ENCODE peak calls at places on chromosomes 4 and X, in seven cellular contexts. One of them, this sample, is unnamed. For H3K9me3, the result is how much of the 10 kb centered on the place peaks cover.

GRCh38 chr4:76666940-76667532 is 230.9 kb downstream of the SOWAHB start:
- DNase-seq in heart right ventricle: no peak
- DNase-seq in keratinocyte: no peak
- DNase-seq in fibroblast of lung: no peak
- DNase-seq in neural progenitor cell: no peak
- DNase-seq in breast epithelium: no peak
- DNase-seq in H9: no peak
- DNase-seq in this sample: no peak

GRCh38 chr4:40916880-40917279 is 167.1 kb downstream of the NSUN7 start:
- DNase-seq in breast epithelium: no peak
- DNase-seq in neural progenitor cell: peak
- DNase-seq in H9: peak
- DNase-seq in fibroblast of lung: no peak
- DNase-seq in keratinocyte: no peak
- DNase-seq in heart right ventricle: peak
- DNase-seq in this sample: no peak

GRCh38 chr4:89283226-89283974 is 24.2 kb downstream of the GPRIN3 start:
- DNase-seq in keratinocyte: no peak
- DNase-seq in neural progenitor cell: no peak
- DNase-seq in H9: no peak
- DNase-seq in breast epithelium: no peak
- DNase-seq in heart right ventricle: no peak
- DNase-seq in fibroblast of lung: peak
- DNase-seq in this sample: no peak

GRCh38 chr4:8353912-8354453 is 84.4 kb downstream of the HTRA3 start:
- DNase-seq in H9: no peak
- DNase-seq in neural progenitor cell: no peak
- DNase-seq in keratinocyte: no peak
- DNase-seq in breast epithelium: no peak
- DNase-seq in heart right ventricle: no peak
- DNase-seq in fibroblast of lung: peak
- DNase-seq in this sample: no peak

GRCh38 chrX:9860826-9861225 is 74.6 kb downstream of the SHROOM2 start:
- DNase-seq in keratinocyte: no peak
- DNase-seq in breast epithelium: no peak
- DNase-seq in neural progenitor cell: no peak
- DNase-seq in fibroblast of lung: no peak
- DNase-seq in H9: no peak
- DNase-seq in heart right ventricle: no peak
- DNase-seq in this sample: no peak

GRCh38 chrX:94058728-94059382 is 384.8 kb downstream of the FAM133A start:
- DNase-seq in breast epithelium: no peak
- DNase-seq in H9: peak
- DNase-seq in heart right ventricle: peak
- DNase-seq in neural progenitor cell: peak
- DNase-seq in keratinocyte: no peak
- DNase-seq in fibroblast of lung: no peak
- DNase-seq in this sample: no peak

GRCh38 chrX:106323357-106323756 is 155.3 kb downstream of the PWWP3B start:
- DNase-seq in breast epithelium: no peak
- DNase-seq in H9: no peak
- DNase-seq in neural progenitor cell: no peak
- DNase-seq in heart right ventricle: no peak
- DNase-seq in fibroblast of lung: no peak
- DNase-seq in keratinocyte: no peak
- DNase-seq in this sample: no peak

GRCh38 chrX:129193357-129193756 is 329.9 kb downstream of the SMARCA1 start:
- DNase-seq in breast epithelium: no peak
- DNase-seq in neural progenitor cell: no peak
- DNase-seq in fibroblast of lung: no peak
- DNase-seq in heart right ventricle: peak
- DNase-seq in keratinocyte: no peak
- DNase-seq in H9: no peak
- DNase-seq in this sample: no peak

GRCh38 chrX:19889582-19890342 is 2.4 kb upstream of the SH3KBP1 start:
- DNase-seq in H9: no peak
- DNase-seq in neural progenitor cell: peak
- DNase-seq in keratinocyte: no peak
- DNase-seq in fibroblast of lung: peak
- DNase-seq in heart right ventricle: no peak
- DNase-seq in breast epithelium: no peak
- DNase-seq in this sample: no peak

GRCh38 chr4:96983830-96984229 is 1143.9 kb downstream of the PDHA2 start:
- DNase-seq in fibroblast of lung: no peak
- DNase-seq in breast epithelium: no peak
- DNase-seq in heart right ventricle: no peak
- DNase-seq in neural progenitor cell: no peak
- DNase-seq in keratinocyte: no peak
- DNase-seq in H9: no peak
- DNase-seq in this sample: no peak

GRCh38 chr4:2941138-2942036 is 21.8 kb downstream of the NOP14 start:
- DNase-seq in heart right ventricle: no peak
- DNase-seq in H9: no peak
- DNase-seq in fibroblast of lung: no peak
- DNase-seq in breast epithelium: no peak
- DNase-seq in keratinocyte: no peak
- DNase-seq in neural progenitor cell: no peak
- DNase-seq in this sample: no peak

GRCh38 chrX:111719426-111720210 is 38.6 kb downstream of the ALG13 start:
- DNase-seq in fibroblast of lung: peak
- DNase-seq in neural progenitor cell: no peak
- DNase-seq in keratinocyte: no peak
- DNase-seq in heart right ventricle: no peak
- DNase-seq in H9: no peak
- DNase-seq in breast epithelium: no peak
- DNase-seq in this sample: no peak

GRCh38 chr4:89906787-89907521 is 12.3 kb downstream of the MMRN1 start:
- DNase-seq in breast epithelium: no peak
- DNase-seq in keratinocyte: no peak
- DNase-seq in heart right ventricle: no peak
- DNase-seq in fibroblast of lung: no peak
- DNase-seq in H9: no peak
- DNase-seq in neural progenitor cell: no peak
- DNase-seq in this sample: no peak

GRCh38 chr4:55122235-55122634 is 3.2 kb downstream of the KDR start:
- DNase-seq in breast epithelium: no peak
- DNase-seq in fibroblast of lung: no peak
- DNase-seq in neural progenitor cell: no peak
- DNase-seq in H9: no peak
- DNase-seq in heart right ventricle: no peak
- DNase-seq in keratinocyte: no peak
- DNase-seq in this sample: no peak

GRCh38 chrX:36961590-36961989 is 46.6 kb upstream of the FAM47C start:
- DNase-seq in fibroblast of lung: no peak
- DNase-seq in breast epithelium: no peak
- DNase-seq in H9: peak
- DNase-seq in heart right ventricle: no peak
- DNase-seq in keratinocyte: no peak
- DNase-seq in neural progenitor cell: peak
- DNase-seq in this sample: no peak

GRCh38 chr4:7347981-7348380 is 86.7 kb downstream of the PSAPL1 start:
- DNase-seq in fibroblast of lung: no peak
- DNase-seq in heart right ventricle: no peak
- DNase-seq in keratinocyte: no peak
- DNase-seq in neural progenitor cell: no peak
- DNase-seq in breast epithelium: no peak
- DNase-seq in H9: no peak
- DNase-seq in this sample: no peak

GRCh38 chrX:30865020-30865419 is 24.0 kb downstream of the TAB3 start:
- DNase-seq in fibroblast of lung: no peak
- DNase-seq in keratinocyte: no peak
- DNase-seq in H9: peak
- DNase-seq in neural progenitor cell: peak
- DNase-seq in breast epithelium: no peak
- DNase-seq in heart right ventricle: no peak
- DNase-seq in this sample: no peak

DNA sequence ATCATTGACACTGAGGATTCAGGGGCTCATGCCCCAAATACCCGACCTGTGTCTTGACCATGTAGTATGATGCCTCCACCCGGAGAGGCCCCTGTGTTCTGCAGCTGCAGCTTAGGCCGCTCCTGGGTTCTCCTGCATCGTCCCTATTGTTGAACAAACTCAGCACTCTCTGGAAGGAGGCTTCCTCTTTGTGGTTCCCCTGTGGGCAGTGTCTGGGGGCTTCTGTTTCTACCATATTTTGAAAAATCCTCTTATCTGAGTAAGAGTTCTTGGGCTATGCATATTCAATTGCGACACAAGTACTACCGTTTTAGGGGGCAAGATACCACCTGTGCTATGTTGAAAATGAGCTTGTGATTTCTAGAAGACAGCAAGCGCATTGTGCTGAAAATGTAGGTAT is 276.6 kb downstream of the DHRSX start:
- DNase-seq in H9: no peak
- DNase-seq in fibroblast of lung: no peak
- DNase-seq in breast epithelium: no peak
- DNase-seq in neural progenitor cell: no peak
- DNase-seq in keratinocyte: no peak
- DNase-seq in heart right ventricle: no peak
- DNase-seq in this sample: no peak
- H3K9me3 ChIP-seq in H9: under half
- H3K9me3 ChIP-seq in fibroblast of lung: under half
- H3K9me3 ChIP-seq in breast epithelium: under half
- H3K9me3 ChIP-seq in neural progenitor cell: under half
- H3K9me3 ChIP-seq in keratinocyte: under half
- H3K9me3 ChIP-seq in heart right ventricle: under half
- H3K9me3 ChIP-seq in this sample: under half

GRCh38 chr4:121822796-121823504 is 733 bp downstream of the CCNA2 start:
- DNase-seq in keratinocyte: no peak
- DNase-seq in fibroblast of lung: peak
- DNase-seq in heart right ventricle: peak
- DNase-seq in breast epithelium: no peak
- DNase-seq in H9: peak
- DNase-seq in neural progenitor cell: peak
- DNase-seq in this sample: no peak
- TF ChIP-seq CTCF in keratinocyte: no peak
- TF ChIP-seq CTCF in fibroblast of lung: peak
- TF ChIP-seq CTCF in heart right ventricle: no peak
- TF ChIP-seq CTCF in breast epithelium: no peak
- TF ChIP-seq CTCF in H9: peak
- TF ChIP-seq CTCF in neural progenitor cell: peak
- TF ChIP-seq CTCF in this sample: no peak

DNA sequence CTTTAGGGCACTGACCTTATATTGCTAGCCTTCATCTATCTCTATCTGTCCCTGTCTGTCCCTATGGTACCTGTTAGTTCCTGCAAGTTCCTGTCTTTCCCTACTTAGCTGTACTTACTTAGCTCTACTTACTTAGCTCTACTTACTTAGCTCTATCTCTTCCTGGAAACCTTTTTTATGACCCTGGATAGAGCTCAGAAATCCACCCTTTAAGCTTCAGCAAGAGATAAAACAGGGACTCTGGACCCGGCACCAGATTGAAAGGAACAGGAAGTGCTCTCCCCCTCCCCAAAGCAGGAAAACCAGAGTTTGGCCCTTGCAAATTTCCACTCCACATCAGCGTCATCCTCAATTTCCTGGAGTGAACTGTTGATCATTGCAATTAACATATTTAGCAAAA is 12.3 kb upstream of the IL9R start:
- DNase-seq in neural progenitor cell: no peak
- DNase-seq in heart right ventricle: no peak
- DNase-seq in H9: no peak
- DNase-seq in fibroblast of lung: no peak
- DNase-seq in keratinocyte: no peak
- DNase-seq in breast epithelium: no peak
- DNase-seq in this sample: no peak
- H3K9me3 ChIP-seq in neural progenitor cell: under half
- H3K9me3 ChIP-seq in heart right ventricle: under half
- H3K9me3 ChIP-seq in H9: under half
- H3K9me3 ChIP-seq in fibroblast of lung: under half
- H3K9me3 ChIP-seq in keratinocyte: under half
- H3K9me3 ChIP-seq in breast epithelium: under half
- H3K9me3 ChIP-seq in this sample: under half

GRCh38 chr4:170875868-170876267 is 786.1 kb upstream of the AADAT start:
- DNase-seq in neural progenitor cell: peak
- DNase-seq in breast epithelium: no peak
- DNase-seq in fibroblast of lung: no peak
- DNase-seq in H9: no peak
- DNase-seq in heart right ventricle: no peak
- DNase-seq in keratinocyte: no peak
- DNase-seq in this sample: no peak
- TF ChIP-seq CTCF in neural progenitor cell: peak
- TF ChIP-seq CTCF in breast epithelium: no peak
- TF ChIP-seq CTCF in fibroblast of lung: no peak
- TF ChIP-seq CTCF in H9: peak
- TF ChIP-seq CTCF in heart right ventricle: no peak
- TF ChIP-seq CTCF in keratinocyte: no peak
- TF ChIP-seq CTCF in this sample: no peak